ENCODE peak calls at places on chromosome 19, in five cellular contexts. Q is Peyer's patch, H is NB4, D is foreskin fibroblast, I is heart left ventricle. B is an unnamed sample.

GRCh38 chr19:4732680-4733114 is 9.1 kb upstream of the DPP9 start:
- DNase-seq in Q (peak), H (peak), D (peak), I (no peak), B (peak)

GRCh38 chr19:54153731-54154326 is 5.7 kb downstream of the LENG1 start:
- DNase-seq in Q (no peak), H (no peak), D (no peak), I (no peak), B (no peak)

GRCh38 chr19:21491161-21491560 is 14.2 kb upstream of the ZNF429 start:
- DNase-seq in Q (no peak), H (peak), D (no peak), I (no peak), B (no peak)

GRCh38 chr19:48511800-48512503 is at the start of gene LMTK3:
- DNase-seq in Q (peak), H (peak), D (no peak), I (no peak), B (no peak)

GRCh38 chr19:48896191-48896720 is 2.3 kb downstream of the TULP2 start:
- DNase-seq in Q (peak), H (no peak), D (no peak), I (peak), B (peak)

GRCh38 chr19:48390188-48391099 is 907 bp downstream of the KDELR1 start:
- DNase-seq in Q (peak), H (peak), D (peak), I (peak), B (peak)

GRCh38 chr19:56053596-56053995 is 67.0 kb downstream of the NLRP5 start:
- DNase-seq in Q (no peak), H (no peak), D (no peak), I (no peak), B (no peak)

GRCh38 chr19:47284324-47284899 is 9.7 kb downstream of the INAFM1 start:
- DNase-seq in Q (peak), H (peak), D (peak), I (no peak), B (peak)

GRCh38 chr19:3336680-3337523 is 29.5 kb upstream of the NFIC start:
- DNase-seq in Q (peak), H (no peak), D (peak), I (peak), B (peak)

GRCh38 chr19:35318679-35319448 is 10.1 kb upstream of the CD22 start:
- DNase-seq in Q (peak), H (peak), D (peak), I (no peak), B (peak)

GRCh38 chr19:5615756-5616327 is 6.7 kb downstream of the SAFB2 start:
- DNase-seq in Q (no peak), H (no peak), D (no peak), I (no peak), B (no peak)

GRCh38 chr19:56350416-56351045 is 35.9 kb upstream of the ZSCAN5A start:
- DNase-seq in Q (peak), H (peak), D (peak), I (no peak), B (peak)

GRCh38 chr19:29467824-29468401 is 57.9 kb upstream of the VSTM2B start:
- DNase-seq in Q (no peak), H (peak), D (no peak), I (no peak), B (no peak)

GRCh38 chr19:46984077-46985010 is 35.3 kb upstream of the NPAS1 start:
- DNase-seq in Q (no peak), H (peak), D (peak), I (peak), B (peak)

GRCh38 chr19:55340784-55341147 is 1.1 kb downstream of the KMT5C start:
- DNase-seq in Q (no peak), H (peak), D (no peak), I (no peak), B (no peak)

GRCh38 chr19:10803252-10803651 is 32.8 kb downstream of the TMED1 start:
- DNase-seq in Q (no peak), H (no peak), D (no peak), I (no peak), B (no peak)

GRCh38 chr19:4430760-4431159 is 26.8 kb downstream of the UBXN6 start:
- DNase-seq in Q (no peak), H (peak), D (no peak), I (no peak), B (no peak)

GRCh38 chr19:48636859-48637448 is at the start of gene DBP:
- DNase-seq in Q (peak), H (no peak), D (no peak), I (peak), B (no peak)

GRCh38 chr19:13428352-13428751 is 77.9 kb downstream of the CACNA1A start:
- DNase-seq in Q (no peak), H (peak), D (peak), I (no peak), B (peak)

GRCh38 chr19:16268676-16269319 is 55.8 kb upstream of the KLF2 start:
- DNase-seq in Q (no peak), H (no peak), D (no peak), I (no peak), B (no peak)

GRCh38 chr19:38665950-38666661 is 18.7 kb downstream of the ACTN4 start:
- DNase-seq in Q (no peak), H (no peak), D (no peak), I (peak), B (peak)

GRCh38 chr19:15123900-15124299 is 16.7 kb downstream of the SYDE1 start:
- DNase-seq in Q (no peak), H (no peak), D (no peak), I (peak), B (no peak)

GRCh38 chr19:54905411-54905810 is 537 bp upstream of the NCR1 start:
- DNase-seq in Q (no peak), H (no peak), D (no peak), I (no peak), B (no peak)

GRCh38 chr19:7182489-7182888 is 111.7 kb downstream of the INSR start:
- DNase-seq in Q (no peak), H (no peak), D (no peak), I (no peak), B (peak)
- H3K4me3 ChIP-seq in Q (no peak), H (no peak), D (no peak), I (no peak), B (no peak)

DNA sequence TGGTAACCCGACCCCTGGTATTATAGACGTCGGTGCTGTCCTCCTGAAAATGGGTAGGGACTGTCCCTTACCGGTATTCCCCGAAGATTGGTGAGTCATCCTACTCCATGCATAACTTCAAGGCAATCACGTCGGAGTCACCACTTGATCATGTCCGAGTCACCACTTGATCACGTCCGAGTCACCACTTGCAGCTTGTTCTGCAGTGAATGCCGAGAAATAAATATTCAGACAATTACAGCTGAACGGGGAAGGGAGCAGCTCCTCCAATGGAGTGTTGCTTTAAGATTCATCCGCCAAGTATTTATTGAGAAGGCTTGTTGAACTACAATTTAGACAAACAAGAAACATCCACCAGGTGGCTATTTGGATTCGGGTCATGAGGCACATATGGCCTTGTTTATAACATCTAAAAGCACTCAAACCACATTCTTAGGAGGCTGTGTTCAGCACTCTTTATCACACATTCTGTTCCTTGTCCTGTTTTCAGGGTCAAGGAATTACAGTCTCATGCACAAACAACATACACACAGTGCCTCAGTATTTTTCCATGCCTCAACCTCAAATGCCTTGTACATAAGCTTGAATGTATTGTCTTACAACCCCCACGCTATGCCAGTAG is 43.1 kb downstream of the ZNF726 start:
- DNase-seq in Q (no peak), H (no peak), D (peak), I (no peak), B (peak)
- TF ChIP-seq CTCF in Q (no peak), H (no peak), D (no peak), I (no peak), B (peak)

GRCh38 chr19:40280608-40281221 is 4.4 kb downstream of the AKT2 start:
- DNase-seq in Q (peak), H (no peak), D (no peak), I (peak), B (no peak)

GRCh38 chr19:40279120-40279551 is 6.0 kb downstream of the AKT2 start:
- DNase-seq in Q (no peak), H (no peak), D (peak), I (peak), B (peak)

GRCh38 chr19:40277356-40277755 is 7.8 kb downstream of the AKT2 start:
- DNase-seq in Q (no peak), H (no peak), D (no peak), I (no peak), B (no peak)

GRCh38 chr19:40279761-40280607 is 5.2 kb downstream of the AKT2 start:
- DNase-seq in Q (no peak), H (peak), D (no peak), I (no peak), B (no peak)

GRCh38 chr19:40278361-40279045 is 6.6 kb downstream of the AKT2 start:
- DNase-seq in Q (no peak), H (no peak), D (no peak), I (no peak), B (no peak)
- H3K4me3 ChIP-seq in Q (peak), H (no peak), D (peak), I (no peak), B (peak)

DNA sequence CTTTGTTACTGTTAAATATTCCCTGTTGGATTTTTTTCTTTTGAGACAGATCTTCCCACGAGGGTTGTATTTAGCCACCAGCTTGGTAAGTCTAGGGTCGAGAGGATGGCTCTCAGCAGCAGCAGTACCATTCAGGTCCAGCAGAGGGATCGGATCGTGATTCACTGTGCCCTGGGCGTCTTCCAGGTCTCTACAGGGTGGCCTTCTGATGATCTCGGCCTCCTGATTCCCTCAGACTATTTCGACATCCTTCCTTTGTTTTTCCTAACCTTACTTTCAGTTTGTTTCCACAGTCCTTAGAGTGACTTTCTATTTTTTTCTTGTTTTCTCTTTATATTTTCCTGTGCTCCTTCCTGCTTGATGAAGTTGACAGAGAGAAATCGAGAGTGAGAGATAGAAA is 1436.9 kb downstream of the UQCRFS1 start:
- DNase-seq in Q (no peak), H (peak), D (peak), I (no peak), B (peak)
- TF ChIP-seq CTCF in Q (no peak), H (peak), D (peak), I (no peak), B (peak)

DNA sequence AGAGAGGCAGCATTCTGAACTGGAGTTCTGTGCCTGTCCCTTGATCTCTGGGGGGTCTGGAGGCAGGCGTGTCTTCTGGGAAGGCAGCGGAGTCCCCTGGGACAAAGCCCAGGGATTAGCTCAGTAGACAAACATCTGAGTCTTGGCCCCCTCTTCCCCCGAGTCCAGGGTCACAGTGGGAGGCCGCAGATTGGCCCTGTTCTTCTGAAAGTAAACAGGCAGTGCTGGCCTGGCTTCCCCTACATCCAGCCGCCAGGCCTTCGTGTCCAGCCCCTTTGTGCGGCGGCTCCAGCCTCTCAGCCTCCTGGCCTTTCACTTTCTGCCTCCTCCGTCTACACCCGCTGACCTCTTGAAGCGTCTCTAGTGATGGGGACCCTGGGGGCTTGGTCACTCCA is 989 bp downstream of the NFILZ start:
- DNase-seq in Q (peak), H (no peak), D (no peak), I (peak), B (no peak)
- H3K4me3 ChIP-seq in Q (no peak), H (no peak), D (no peak), I (no peak), B (no peak)

GRCh38 chr19:1088419-1089066 is 6.6 kb downstream of the POLR2E start:
- DNase-seq in Q (no peak), H (no peak), D (no peak), I (peak), B (no peak)

GRCh38 chr19:1085676-1086442 is 9.3 kb downstream of the POLR2E start:
- DNase-seq in Q (no peak), H (no peak), D (no peak), I (peak), B (no peak)

GRCh38 chr19:1087813-1088418 is 7.3 kb downstream of the POLR2E start:
- DNase-seq in Q (peak), H (peak), D (no peak), I (peak), B (no peak)

GRCh38 chr19:1085053-1085658 is 10.0 kb downstream of the POLR2E start:
- DNase-seq in Q (no peak), H (no peak), D (no peak), I (no peak), B (no peak)

DNA sequence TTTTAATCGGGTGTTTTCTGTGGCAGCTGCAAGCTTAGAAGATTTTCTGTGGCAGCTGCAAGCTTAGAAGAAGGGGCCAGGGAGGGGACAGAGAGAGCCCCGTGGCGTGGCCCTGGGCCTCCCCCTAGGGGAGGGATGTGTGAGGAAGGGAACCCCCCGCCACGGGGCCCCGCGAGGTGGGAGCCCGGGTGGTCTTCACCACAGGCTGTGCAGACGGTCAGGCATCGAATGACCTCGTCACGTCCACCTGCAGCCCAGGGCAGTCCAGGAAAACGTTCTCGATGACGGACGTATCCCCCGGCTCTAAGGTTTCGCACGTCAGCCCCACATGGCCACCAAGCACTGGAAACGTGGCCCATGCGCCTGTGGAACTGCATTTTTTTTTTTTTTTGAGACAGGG is 8.6 kb downstream of the POLR2E start:
- DNase-seq in Q (no peak), H (no peak), D (no peak), I (no peak), B (no peak)
- TF ChIP-seq CTCF in Q (no peak), H (no peak), D (no peak), I (no peak), B (no peak)

GRCh38 chr19:58204566-58204965 is 21.7 kb downstream of the ZNF274 start:
- DNase-seq in Q (no peak), H (no peak), D (no peak), I (no peak), B (no peak)
- H3K4me3 ChIP-seq in Q (no peak), H (no peak), D (no peak), I (no peak), B (no peak)

DNA sequence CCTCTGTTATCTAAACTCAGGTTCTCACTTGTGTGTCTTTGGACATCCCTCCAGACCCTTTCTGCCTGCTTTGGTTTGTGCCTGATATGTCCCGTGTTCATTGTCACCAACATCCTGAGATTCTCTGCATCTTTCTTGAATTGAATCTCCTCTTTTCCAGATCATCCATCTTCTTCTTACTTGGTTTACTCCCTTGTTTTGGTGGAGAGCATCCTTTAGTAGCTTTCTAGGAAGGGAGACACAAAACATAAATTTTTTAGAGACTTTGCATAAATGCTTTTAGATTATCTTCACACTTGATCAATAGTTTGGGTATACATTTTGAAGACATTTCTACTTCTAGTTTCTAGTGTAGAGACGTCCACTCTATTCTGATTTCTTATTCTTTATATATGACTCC is 61.7 kb downstream of the TDRD12 start:
- DNase-seq in Q (no peak), H (no peak), D (no peak), I (no peak), B (no peak)
- TF ChIP-seq CTCF in Q (no peak), H (no peak), D (no peak), I (no peak), B (no peak)

B was measured in fibroblast of villous mesenchyme.